ENCODE peak calls at places on chromosome 18, in six cellular contexts. N is AG04450, T is pancreas, F is fibroblast of mammary gland, V is esophagus squamous epithelium, D is spleen. X is an unnamed sample.

GRCh38 chr18:79438089-79438488 is 42.4 kb downstream of the NFATC1 start:
- DNase-seq in N (no peak), T (no peak), F (peak), V (no peak), D (no peak), X (no peak)

GRCh38 chr18:39840406-39840805 is 2114.6 kb upstream of the PIK3C3 start:
- DNase-seq in N (no peak), T (no peak), F (peak), V (no peak), D (no peak), X (no peak)

GRCh38 chr18:56321470-56321869 is 316.9 kb downstream of the TXNL1 start:
- DNase-seq in N (no peak), T (no peak), F (no peak), V (no peak), D (peak), X (no peak)

GRCh38 chr18:59459352-59460059 is 100.4 kb upstream of the LMAN1 start:
- DNase-seq in N (peak), T (no peak), F (peak), V (no peak), D (no peak), X (peak)

GRCh38 chr18:47246027-47246971 is 5.2 kb downstream of the SKOR2 start:
- DNase-seq in N (no peak), T (no peak), F (no peak), V (no peak), D (no peak), X (no peak)

GRCh38 chr18:5309888-5310470 is 14.5 kb upstream of the ZBTB14 start:
- DNase-seq in N (no peak), T (no peak), F (no peak), V (no peak), D (no peak), X (peak)

GRCh38 chr18:32284284-32284683 is 94.4 kb downstream of the MEP1B start:
- DNase-seq in N (no peak), T (no peak), F (no peak), V (no peak), D (no peak), X (peak)

GRCh38 chr18:44388347-44388746 is 292.3 kb upstream of the SETBP1 start:
- DNase-seq in N (no peak), T (no peak), F (no peak), V (no peak), D (no peak), X (no peak)

GRCh38 chr18:45793295-45793965 is 32.0 kb upstream of the SIGLEC15 start:
- DNase-seq in N (peak), T (no peak), F (peak), V (no peak), D (no peak), X (peak)

GRCh38 chr18:70956554-70956953 is 667.7 kb downstream of the SOCS6 start:
- DNase-seq in N (no peak), T (no peak), F (no peak), V (no peak), D (no peak), X (no peak)

GRCh38 chr18:80183273-80184050 is 63.9 kb downstream of the PARD6G start:
- DNase-seq in N (no peak), T (no peak), F (no peak), V (no peak), D (no peak), X (no peak)

GRCh38 chr18:79567481-79568147 is 112.0 kb upstream of the CTDP1 start:
- DNase-seq in N (peak), T (peak), F (peak), V (no peak), D (peak), X (peak)

GRCh38 chr18:62131305-62131909 is 55.4 kb downstream of the PIGN start:
- DNase-seq in N (no peak), T (peak), F (peak), V (no peak), D (no peak), X (peak)

GRCh38 chr18:57469884-57470283 is 34.7 kb downstream of the ONECUT2 start:
- DNase-seq in N (no peak), T (no peak), F (no peak), V (no peak), D (no peak), X (no peak)

GRCh38 chr18:48345596-48345995 is 63.6 kb downstream of the ZBTB7C start:
- DNase-seq in N (no peak), T (no peak), F (peak), V (no peak), D (peak), X (peak)

GRCh38 chr18:25875574-25875973 is 214.8 kb downstream of the SS18 start:
- DNase-seq in N (no peak), T (no peak), F (peak), V (no peak), D (no peak), X (no peak)

GRCh38 chr18:70310560-70311320 is 21.9 kb downstream of the SOCS6 start:
- DNase-seq in N (no peak), T (no peak), F (no peak), V (no peak), D (no peak), X (no peak)

GRCh38 chr18:623760-624620 is 27.2 kb downstream of the CLUL1 start:
- DNase-seq in N (peak), T (peak), F (peak), V (no peak), D (no peak), X (peak)

GRCh38 chr18:36176739-36177138 is 10.6 kb upstream of the MOCOS start:
- DNase-seq in N (no peak), T (no peak), F (peak), V (no peak), D (no peak), X (peak)

GRCh38 chr18:2337552-2338141 is 233.7 kb downstream of the METTL4 start:
- DNase-seq in N (no peak), T (peak), F (peak), V (no peak), D (no peak), X (no peak)

GRCh38 chr18:35918564-35918963 is 53.9 kb upstream of the RMP24 start:
- DNase-seq in N (no peak), T (no peak), F (no peak), V (no peak), D (no peak), X (no peak)

GRCh38 chr18:63832470-63832869 is 55.0 kb upstream of the SERPINB2 start:
- DNase-seq in N (no peak), T (no peak), F (peak), V (no peak), D (no peak), X (no peak)

GRCh38 chr18:23384778-23385736 is 68.0 kb upstream of the RIOK3 start:
- DNase-seq in N (no peak), T (no peak), F (no peak), V (no peak), D (no peak), X (no peak)

GRCh38 chr18:28045880-28046279 is 131.1 kb downstream of the CDH2 start:
- DNase-seq in N (no peak), T (no peak), F (no peak), V (no peak), D (no peak), X (no peak)

GRCh38 chr18:4026542-4026941 is 428.6 kb downstream of the DLGAP1 start:
- DNase-seq in N (no peak), T (no peak), F (no peak), V (no peak), D (no peak), X (no peak)

GRCh38 chr18:494602-494983 is 5.9 kb downstream of the COLEC12 start:
- DNase-seq in N (no peak), T (no peak), F (peak), V (no peak), D (no peak), X (peak)

GRCh38 chr18:58569490-58569911 is 59.4 kb downstream of the ALPK2 start:
- DNase-seq in N (no peak), T (no peak), F (peak), V (no peak), D (no peak), X (no peak)

GRCh38 chr18:77222464-77222863 is 27.2 kb upstream of the GALR1 start:
- DNase-seq in N (no peak), T (no peak), F (no peak), V (no peak), D (no peak), X (no peak)

GRCh38 chr18:37717098-37717497 is 151.5 kb upstream of the CELF4 start:
- DNase-seq in N (no peak), T (no peak), F (no peak), V (no peak), D (no peak), X (no peak)
- H3K4me3 ChIP-seq in N (no peak), T (no peak), F (no peak), V (no peak), D (no peak), X (no peak)

GRCh38 chr18:12276736-12277554 is 22.8 kb downstream of the CIDEA start:
- DNase-seq in N (no peak), T (no peak), F (no peak), V (no peak), D (no peak), X (no peak)

GRCh38 chr18:12274793-12275192 is 20.6 kb downstream of the CIDEA start:
- DNase-seq in N (no peak), T (no peak), F (no peak), V (no peak), D (no peak), X (no peak)

DNA sequence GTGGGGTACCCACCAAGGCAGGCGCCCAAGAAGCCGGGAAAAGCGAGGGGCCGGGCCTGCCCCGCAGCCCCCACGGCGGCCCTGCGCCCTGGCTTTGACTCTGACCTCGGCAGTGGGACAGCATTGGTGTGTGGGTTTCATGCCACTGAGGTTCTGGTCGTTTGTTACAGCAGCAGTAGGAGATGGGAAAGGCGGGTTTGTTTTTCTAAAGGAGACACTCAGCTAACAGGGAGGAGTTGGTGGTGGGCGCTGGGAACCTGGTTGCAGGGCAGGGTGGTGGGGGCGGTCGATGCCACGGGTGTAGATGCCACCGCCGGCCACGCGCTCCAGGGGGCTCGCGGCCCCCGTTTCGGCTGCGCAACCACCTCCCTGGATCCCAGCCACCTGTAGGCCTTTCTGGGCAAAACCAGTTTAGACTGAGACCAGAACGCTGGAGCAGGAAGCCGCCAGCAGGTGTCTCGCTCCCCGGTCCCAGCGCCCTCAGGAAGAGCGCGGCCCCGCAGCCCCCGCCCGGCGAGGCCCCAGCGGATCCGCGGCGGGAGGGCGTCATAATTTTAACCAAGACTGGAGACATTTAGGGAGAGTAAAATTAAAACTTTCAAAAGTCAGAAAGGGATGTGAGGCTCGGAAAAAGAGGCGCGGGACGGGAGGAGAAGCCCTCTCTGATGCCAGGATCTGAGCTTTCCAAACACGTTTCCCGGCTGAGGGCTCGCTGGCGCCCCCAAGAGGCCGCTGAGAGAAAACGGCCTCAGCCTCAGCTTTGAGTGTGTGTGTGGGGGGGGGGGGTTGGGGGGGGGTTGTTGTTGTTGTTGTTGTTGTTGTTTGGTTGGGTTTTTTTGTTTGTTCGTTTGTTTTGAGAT is 17.4 kb downstream of the CIDEA start:
- DNase-seq in N (no peak), T (peak), F (peak), V (no peak), D (no peak), X (peak)
- TF ChIP-seq CTCF in N (peak), T (peak), F (peak), V (peak), D (peak), X (peak)

GRCh38 chr18:73520229-73520628 is 627.4 kb downstream of the FBXO15 start:
- DNase-seq in N (no peak), T (no peak), F (peak), V (no peak), D (no peak), X (no peak)
- H3K4me3 ChIP-seq in N (no peak), T (no peak), F (no peak), V (no peak), D (no peak), X (no peak)

GRCh38 chr18:11759456-11759855 is 70.4 kb downstream of the GNAL start:
- DNase-seq in N (no peak), T (no peak), F (no peak), V (no peak), D (no peak), X (no peak)

GRCh38 chr18:11760498-11761158 is 71.6 kb downstream of the GNAL start:
- DNase-seq in N (no peak), T (no peak), F (no peak), V (no peak), D (no peak), X (no peak)

GRCh38 chr18:11757084-11757590 is 68.1 kb downstream of the GNAL start:
- DNase-seq in N (no peak), T (no peak), F (no peak), V (no peak), D (no peak), X (no peak)

GRCh38 chr18:11762429-11762828 is 73.4 kb downstream of the GNAL start:
- DNase-seq in N (no peak), T (no peak), F (no peak), V (no peak), D (no peak), X (no peak)

DNA sequence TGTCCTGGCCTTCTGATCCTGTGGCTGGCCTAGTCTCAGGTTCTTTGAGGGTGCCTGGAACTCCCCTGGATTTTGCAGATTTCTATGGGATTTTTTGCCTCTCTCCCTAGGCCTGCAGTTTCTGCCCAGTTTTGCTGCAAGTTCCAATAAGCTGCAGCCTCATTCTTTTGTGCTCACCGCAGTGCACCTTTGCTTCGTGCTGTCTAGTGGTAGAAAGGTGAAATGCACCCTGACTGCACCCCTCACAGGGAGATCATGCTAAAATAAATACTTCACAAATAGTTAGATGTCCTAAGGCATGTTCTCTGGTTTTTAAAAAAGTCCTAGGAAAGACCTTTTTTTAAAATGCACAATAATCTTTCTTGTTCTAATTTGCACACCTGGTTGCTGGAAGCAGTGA is 72.5 kb downstream of the GNAL start:
- DNase-seq in N (no peak), T (no peak), F (no peak), V (no peak), D (no peak), X (no peak)
- TF ChIP-seq CTCF in N (no peak), T (no peak), F (no peak), V (no peak), D (no peak), X (no peak)

GRCh38 chr18:68234676-68235075 is 480.2 kb downstream of the TMX3 start:
- DNase-seq in N (no peak), T (no peak), F (no peak), V (no peak), D (no peak), X (peak)
- H3K4me3 ChIP-seq in N (no peak), T (no peak), F (no peak), V (no peak), D (no peak), X (no peak)

GRCh38 chr18:10437837-10438236 is 16.6 kb upstream of the APCDD1 start:
- DNase-seq in N (no peak), T (no peak), F (no peak), V (no peak), D (no peak), X (no peak)
- TF ChIP-seq CTCF in N (no peak), T (no peak), F (no peak), V (peak), D (no peak), X (no peak)

GRCh38 chr18:10661333-10661732 is 135.5 kb downstream of the NAPG start:
- DNase-seq in N (no peak), T (no peak), F (peak), V (no peak), D (no peak), X (peak)
- H3K4me3 ChIP-seq in N (no peak), T (no peak), F (no peak), V (no peak), D (no peak), X (no peak)

GRCh38 chr18:9421788-9422329 is 53.5 kb upstream of the RALBP1 start:
- DNase-seq in N (no peak), T (no peak), F (no peak), V (no peak), D (no peak), X (no peak)

GRCh38 chr18:9419956-9420631 is 55.2 kb upstream of the RALBP1 start:
- DNase-seq in N (no peak), T (no peak), F (peak), V (no peak), D (no peak), X (no peak)

GRCh38 chr18:9417081-9417841 is 58.1 kb upstream of the RALBP1 start:
- DNase-seq in N (no peak), T (peak), F (peak), V (no peak), D (no peak), X (peak)

GRCh38 chr18:9421096-9421495 is 54.2 kb upstream of the RALBP1 start:
- DNase-seq in N (no peak), T (no peak), F (no peak), V (no peak), D (no peak), X (no peak)

GRCh38 chr18:9418047-9418690 is 57.1 kb upstream of the RALBP1 start:
- DNase-seq in N (no peak), T (no peak), F (no peak), V (no peak), D (no peak), X (no peak)
- TF ChIP-seq CTCF in N (no peak), T (no peak), F (no peak), V (no peak), D (no peak), X (no peak)

GRCh38 chr18:51668632-51669031 is 471.2 kb upstream of the MEX3C start:
- DNase-seq in N (no peak), T (no peak), F (no peak), V (no peak), D (no peak), X (no peak)

GRCh38 chr18:51668101-51668500 is 470.6 kb upstream of the MEX3C start:
- DNase-seq in N (peak), T (peak), F (peak), V (no peak), D (no peak), X (peak)

GRCh38 chr18:51664236-51664635 is 466.8 kb upstream of the MEX3C start:
- DNase-seq in N (no peak), T (no peak), F (no peak), V (no peak), D (no peak), X (no peak)

DNA sequence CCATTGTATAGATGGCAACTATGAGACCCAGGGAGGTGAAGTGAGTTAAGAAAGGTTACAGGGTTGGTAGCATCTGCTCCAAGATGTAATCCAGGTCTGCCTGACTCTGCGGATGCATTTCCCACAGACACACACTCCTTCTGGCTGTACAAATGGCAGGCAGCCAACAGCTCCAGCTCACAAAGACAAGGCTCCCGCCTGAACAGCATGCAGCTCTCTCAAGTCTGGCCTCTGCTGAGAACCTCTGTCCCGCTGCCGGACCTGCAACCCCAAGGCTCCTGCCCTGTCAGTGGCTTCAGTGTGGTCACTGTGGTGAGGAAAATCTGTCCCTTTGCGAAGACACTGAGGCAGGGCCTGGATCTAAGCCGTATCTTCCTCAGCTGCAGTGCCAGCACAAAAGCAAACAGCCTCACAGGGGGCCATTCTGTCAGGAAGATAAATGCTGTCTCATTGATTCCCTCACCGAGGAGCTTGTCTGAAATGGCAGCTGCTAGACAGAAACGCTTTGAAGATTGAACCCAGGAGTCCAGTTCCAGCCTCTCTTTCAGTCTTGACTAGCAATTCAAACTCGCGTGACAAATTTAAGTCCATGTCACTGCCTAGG is 469.3 kb upstream of the MEX3C start:
- DNase-seq in N (no peak), T (peak), F (peak), V (no peak), D (no peak), X (peak)
- H3K4me3 ChIP-seq in N (no peak), T (no peak), F (no peak), V (no peak), D (no peak), X (no peak)